ENCODE peak calls at places on chromosomes 7 and 10, in seven cellular contexts. Y is choroid plexus epithelial cell; Q is left cardiac atrium; H is NT2/D1; A is kidney glomerular epithelial cell; U is stimulated activated CD8-positive, alpha-beta memory T cell treated with anti-CD3 and anti-CD28 coated beads, Interleukin-15, amount 100 ng/mL, for 24 hours; W is KBM-7. K is an unnamed sample.
A peak's percentile ranks its signal among the peaks of the same experiment; 100 is the strongest.

GRCh38 chr10:55500931-55501559 is 700.0 kb upstream of the PCDH15 start:
- DNase-seq in Y (peak; percentile 18), Q (peak; percentile 19), H (peak; percentile 28), A (peak; percentile 37), U (no peak), W (peak; percentile 40), K (no peak)

GRCh38 chr10:132551093-132551807 is 13.7 kb downstream of the INPP5A start:
- DNase-seq in Y (no peak), Q (no peak), H (no peak), A (no peak), U (no peak), W (peak; percentile 88), K (no peak)

GRCh38 chr7:37495574-37496184 is 47.0 kb upstream of the ELMO1 start:
- DNase-seq in Y (peak; percentile 52), Q (no peak), H (no peak), A (peak; percentile 29), U (no peak), W (peak; percentile 59), K (no peak)

GRCh38 chr7:103795112-103795511 is 194.3 kb downstream of the RELN start:
- DNase-seq in Y (no peak), Q (no peak), H (no peak), A (no peak), U (no peak), W (no peak), K (no peak)

GRCh38 chr7:50653997-50654425 is 88.8 kb upstream of the DDC start:
- DNase-seq in Y (peak; percentile 59), Q (peak; percentile 81), H (no peak), A (no peak), U (no peak), W (no peak), K (no peak)

GRCh38 chr7:23235688-23236280 is 10.8 kb upstream of the GPNMB start:
- DNase-seq in Y (peak; percentile 74), Q (no peak), H (no peak), A (peak; percentile 33), U (no peak), W (no peak), K (no peak)

GRCh38 chr10:34906021-34906965 is 91.2 kb upstream of the PARD3 start:
- DNase-seq in Y (peak; percentile 95), Q (peak; percentile 25), H (no peak), A (peak; percentile 84), U (no peak), W (peak; percentile 15), K (peak; percentile 50)

GRCh38 chr7:131890191-131890590 is 333.8 kb upstream of the PODXL start:
- DNase-seq in Y (no peak), Q (no peak), H (no peak), A (no peak), U (no peak), W (peak; percentile 77), K (no peak)

GRCh38 chr10:103800789-103801540 is 54.4 kb downstream of the SH3PXD2A start:
- DNase-seq in Y (no peak), Q (no peak), H (no peak), A (no peak), U (no peak), W (peak; percentile 45), K (no peak)

GRCh38 chr7:101381549-101381948 is 18.9 kb downstream of the COL26A1 start:
- DNase-seq in Y (no peak), Q (no peak), H (no peak), A (no peak), U (no peak), W (no peak), K (no peak)

GRCh38 chr7:143283344-143283743 is 1.4 kb upstream of the TMEM139 start:
- DNase-seq in Y (no peak), Q (no peak), H (peak; percentile 39), A (no peak), U (no peak), W (no peak), K (no peak)

GRCh38 chr10:62687230-62687748 is 117.2 kb upstream of the ADO start:
- DNase-seq in Y (no peak), Q (no peak), H (no peak), A (no peak), U (no peak), W (no peak), K (no peak)

GRCh38 chr7:40843338-40844026 is 708.7 kb downstream of the SUGCT start:
- DNase-seq in Y (peak; percentile 44), Q (no peak), H (no peak), A (no peak), U (no peak), W (no peak), K (no peak)

GRCh38 chr10:88565072-88565471 is 18.0 kb downstream of the RNLS start:
- DNase-seq in Y (peak; percentile 75), Q (no peak), H (no peak), A (peak; percentile 51), U (no peak), W (peak; percentile 52), K (no peak)

GRCh38 chr7:112266595-112267270 is 60.2 kb downstream of the ZNF277 start:
- DNase-seq in Y (peak; percentile 76), Q (no peak), H (no peak), A (no peak), U (no peak), W (peak; percentile 11), K (no peak)

GRCh38 chr10:123043409-123043925 is 34.7 kb downstream of the ACADSB start:
- DNase-seq in Y (peak; percentile 87), Q (no peak), H (peak; percentile 66), A (peak; percentile 30), U (no peak), W (peak; percentile 77), K (no peak)

K was measured in mesothelial cell of epicardium.